ENCODE peak calls at places on chromosomes 7 and 10, in eight cellular contexts. W is WTC11, Z is NB4, V is HepG2, Y is HCT116, H is endothelial cell of umbilical vein, N is A549, P is SK-N-SH. A is an unnamed sample.

GRCh38 chr10:88892223-88892967 is 12.3 kb downstream of the STAMBPL1 start:
- DNase-seq in W (no peak), Z (no peak), V (no peak), Y (no peak), H (no peak), N (no peak), P (no peak), A (no peak)

GRCh38 chr7:95421847-95422444 is 12.9 kb downstream of the PON2 start:
- DNase-seq in W (no peak), Z (no peak), V (peak; percentile 25), Y (no peak), H (no peak), N (no peak), P (no peak), A (no peak)

GRCh38 chr10:48448796-48449195 is 142.3 kb downstream of the MAPK8 start:
- DNase-seq in W (no peak), Z (no peak), V (no peak), Y (no peak), H (peak; percentile 24), N (no peak), P (no peak), A (no peak)

GRCh38 chr7:28091190-28091589 is 89.4 kb downstream of the JAZF1 start:
- DNase-seq in W (no peak), Z (no peak), V (no peak), Y (no peak), H (no peak), N (no peak), P (no peak), A (no peak)

GRCh38 chr10:104329754-104330153 is 8.5 kb downstream of the ITPRIP start:
- DNase-seq in W (no peak), Z (peak; percentile 78), V (no peak), Y (peak; percentile 47), H (no peak), N (peak; percentile 48), P (no peak), A (no peak)

GRCh38 chr10:125165584-125166340 is 5.4 kb upstream of the CTBP2 start:
- DNase-seq in W (no peak), Z (no peak), V (no peak), Y (no peak), H (no peak), N (no peak), P (no peak), A (no peak)

GRCh38 chr10:101724446-101724845 is 29.5 kb upstream of the FBXW4 start:
- DNase-seq in W (no peak), Z (no peak), V (no peak), Y (no peak), H (no peak), N (no peak), P (no peak), A (no peak)

GRCh38 chr7:147896121-147896520 is 694.4 kb upstream of the C7orf33 start:
- DNase-seq in W (no peak), Z (no peak), V (no peak), Y (no peak), H (no peak), N (no peak), P (no peak), A (no peak)

GRCh38 chr10:117004238-117004626 is 755 bp downstream of the SHTN1 start:
- DNase-seq in W (no peak), Z (peak; percentile 34), V (no peak), Y (no peak), H (no peak), N (no peak), P (no peak), A (no peak)

GRCh38 chr7:48004023-48004422 is 24.6 kb upstream of the HUS1 start:
- DNase-seq in W (no peak), Z (no peak), V (no peak), Y (no peak), H (no peak), N (no peak), P (no peak), A (no peak)

GRCh38 chr10:75091173-75091572 is 20.3 kb upstream of the SAMD8 start:
- DNase-seq in W (no peak), Z (no peak), V (no peak), Y (no peak), H (no peak), N (no peak), P (no peak), A (no peak)

GRCh38 chr7:4227105-4228010 is 454.7 kb upstream of the FOXK1 start:
- DNase-seq in W (no peak), Z (no peak), V (no peak), Y (no peak), H (no peak), N (no peak), P (no peak), A (no peak)

GRCh38 chr7:68041559-68041958 is 1044.9 kb downstream of the TYW1 start:
- DNase-seq in W (no peak), Z (no peak), V (no peak), Y (no peak), H (no peak), N (no peak), P (no peak), A (no peak)

GRCh38 chr10:34139559-34139958 is 675.5 kb downstream of the PARD3 start:
- DNase-seq in W (no peak), Z (no peak), V (no peak), Y (no peak), H (no peak), N (peak; percentile 49), P (no peak), A (no peak)

GRCh38 chr7:46202379-46202778 is 281.3 kb upstream of the IGFBP3 start:
- DNase-seq in W (no peak), Z (no peak), V (no peak), Y (no peak), H (no peak), N (no peak), P (peak; percentile 21), A (no peak)

GRCh38 chr10:125102216-125102615 is 58.1 kb downstream of the CTBP2 start:
- DNase-seq in W (no peak), Z (peak; percentile 85), V (peak; percentile 22), Y (no peak), H (no peak), N (peak; percentile 61), P (no peak), A (no peak)

GRCh38 chr7:112395411-112395810 is 54.8 kb upstream of the IFRD1 start:
- DNase-seq in W (no peak), Z (peak; percentile 24), V (no peak), Y (no peak), H (no peak), N (no peak), P (no peak), A (no peak)

DNA sequence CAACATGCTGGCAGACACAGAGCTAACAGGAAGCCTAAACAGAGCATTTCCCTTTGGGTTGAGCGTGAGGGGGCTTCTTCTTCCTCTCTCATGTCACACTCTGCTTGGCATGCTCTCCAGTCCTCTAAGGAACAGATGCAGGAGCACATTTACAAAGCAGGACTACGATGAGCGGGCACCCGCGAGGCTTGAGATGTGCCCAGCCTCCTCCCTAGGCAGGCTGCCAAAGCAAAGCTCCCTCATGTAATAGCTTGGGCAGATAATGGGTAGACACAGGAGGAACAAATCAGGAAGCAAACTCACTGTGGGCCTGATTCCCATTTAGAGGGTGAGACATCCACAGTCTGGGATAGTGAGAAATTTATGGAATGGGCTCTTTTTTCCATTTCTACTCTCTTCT is 519.1 kb downstream of the NRG3 start:
- DNase-seq in W (no peak), Z (no peak), V (no peak), Y (no peak), H (peak; percentile 39), N (no peak), P (peak; percentile 27), A (no peak)
- TF ChIP-seq MAX in W (no peak), Z (no peak), V (no peak), Y (no peak), H (no peak), N (no peak), P (no peak), A (no peak)

GRCh38 chr7:12402365-12402725 is 1.3 kb downstream of the VWDE start:
- DNase-seq in W (no peak), Z (no peak), V (no peak), Y (no peak), H (no peak), N (no peak), P (no peak), A (no peak)
- TF ChIP-seq MAX in W (no peak), Z (no peak), V (no peak), Y (no peak), H (no peak), N (no peak), P (no peak), A (no peak)

GRCh38 chr10:3470191-3470590 is 297.6 kb upstream of the PITRM1 start:
- DNase-seq in W (no peak), Z (no peak), V (no peak), Y (no peak), H (no peak), N (no peak), P (no peak), A (no peak)

GRCh38 chr10:3471497-3471896 is 298.9 kb upstream of the PITRM1 start:
- DNase-seq in W (no peak), Z (no peak), V (no peak), Y (no peak), H (no peak), N (no peak), P (no peak), A (no peak)

GRCh38 chr10:3469639-3470020 is 297.0 kb upstream of the PITRM1 start:
- DNase-seq in W (no peak), Z (no peak), V (no peak), Y (no peak), H (no peak), N (no peak), P (no peak), A (no peak)

GRCh38 chr10:3467052-3467906 is 294.7 kb upstream of the PITRM1 start:
- DNase-seq in W (peak; percentile 48), Z (peak; percentile 75), V (no peak), Y (peak; percentile 93), H (peak; percentile 99), N (peak; percentile 98), P (no peak), A (no peak)

GRCh38 chr10:3468919-3469638 is 296.5 kb upstream of the PITRM1 start:
- DNase-seq in W (no peak), Z (peak; percentile 81), V (no peak), Y (peak; percentile 44), H (peak; percentile 75), N (peak; percentile 79), P (no peak), A (no peak)
- TF ChIP-seq MAX in W (no peak), Z (no peak), V (no peak), Y (no peak), H (no peak), N (peak; percentile 26), P (no peak), A (no peak)

DNA sequence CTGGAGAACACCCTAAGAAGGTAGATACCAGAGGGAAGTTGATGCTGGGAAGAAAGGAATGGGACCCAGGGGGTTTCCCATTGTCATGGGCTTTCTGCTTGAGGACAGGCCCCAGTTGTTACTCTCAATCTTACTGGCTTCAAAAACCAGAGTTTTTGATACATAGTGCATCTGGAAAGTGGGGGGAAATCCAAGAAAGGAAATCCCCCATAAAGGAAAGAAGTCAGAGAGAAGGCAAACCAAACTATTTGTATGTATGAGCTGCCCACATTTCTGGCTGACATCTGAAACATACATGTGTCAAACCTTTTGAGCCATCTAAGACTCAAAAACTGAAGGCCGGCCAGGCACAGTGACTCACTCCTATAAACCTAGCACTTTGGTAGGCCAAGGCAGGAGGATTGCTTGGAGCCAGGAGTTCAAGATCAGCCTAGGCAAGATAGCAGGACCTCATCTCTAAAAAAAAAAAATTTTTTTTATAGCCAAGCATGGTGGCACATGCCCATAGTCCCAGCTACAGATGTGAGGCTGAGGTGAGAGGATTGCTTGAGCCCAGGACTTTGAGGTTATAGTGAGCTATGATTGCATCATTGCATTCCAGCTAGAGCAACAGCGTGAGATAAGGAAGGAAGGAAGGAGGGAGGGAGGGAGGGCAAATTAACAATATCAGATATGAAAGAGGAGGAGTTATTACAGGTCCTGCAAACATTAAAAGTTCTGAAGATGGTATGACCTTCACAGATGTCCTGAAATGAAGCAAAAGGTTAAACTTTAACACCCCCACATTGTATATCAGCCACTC is 6.7 kb upstream of the COA1 start:
- DNase-seq in W (no peak), Z (peak; percentile 43), V (peak; percentile 41), Y (no peak), H (no peak), N (no peak), P (no peak), A (no peak)
- TF ChIP-seq MAX in W (no peak), Z (no peak), V (no peak), Y (no peak), H (no peak), N (no peak), P (no peak), A (peak; percentile 19)